ENCODE peak calls at places on chromosomes 2 and 18, in six cellular contexts. One of them, this sample, is unnamed.

GRCh38 chr2:146821836-146822316 is 1023.0 kb upstream of the ACVR2A start:
- DNase-seq in NCI-H510A treated with DMSO at 0.1 percent for 48 hours: no peak
- DNase-seq in iPS DF 19.7: no peak
- DNase-seq in GM12878: no peak
- DNase-seq in SK-N-SH: no peak
- DNase-seq in progenitor cell of endocrine pancreas: no peak
- DNase-seq in this sample: no peak

GRCh38 chr18:80175451-80176235 is 66.6 kb downstream of the ADNP2 start:
- DNase-seq in NCI-H510A treated with DMSO at 0.1 percent for 48 hours: no peak
- DNase-seq in iPS DF 19.7: no peak
- DNase-seq in GM12878: no peak
- DNase-seq in SK-N-SH: no peak
- DNase-seq in progenitor cell of endocrine pancreas: no peak
- DNase-seq in this sample: peak; percentile 24

GRCh38 chr18:9869713-9870430 is 15.9 kb upstream of the TXNDC2 start:
- DNase-seq in NCI-H510A treated with DMSO at 0.1 percent for 48 hours: no peak
- DNase-seq in iPS DF 19.7: no peak
- DNase-seq in GM12878: peak; percentile 30
- DNase-seq in SK-N-SH: peak; percentile 25
- DNase-seq in progenitor cell of endocrine pancreas: no peak
- DNase-seq in this sample: no peak

GRCh38 chr2:138814123-138814883 is 34.1 kb upstream of the NXPH2 start:
- DNase-seq in NCI-H510A treated with DMSO at 0.1 percent for 48 hours: peak; percentile 33
- DNase-seq in iPS DF 19.7: no peak
- DNase-seq in GM12878: no peak
- DNase-seq in SK-N-SH: no peak
- DNase-seq in progenitor cell of endocrine pancreas: no peak
- DNase-seq in this sample: no peak

GRCh38 chr2:217512259-217512658 is 490.5 kb downstream of the TNS1 start:
- DNase-seq in NCI-H510A treated with DMSO at 0.1 percent for 48 hours: no peak
- DNase-seq in iPS DF 19.7: no peak
- DNase-seq in GM12878: no peak
- DNase-seq in SK-N-SH: no peak
- DNase-seq in progenitor cell of endocrine pancreas: no peak
- DNase-seq in this sample: no peak

GRCh38 chr2:238120463-238121298 is 17.8 kb upstream of the KLHL30 start:
- DNase-seq in NCI-H510A treated with DMSO at 0.1 percent for 48 hours: no peak
- DNase-seq in iPS DF 19.7: no peak
- DNase-seq in GM12878: no peak
- DNase-seq in SK-N-SH: no peak
- DNase-seq in progenitor cell of endocrine pancreas: no peak
- DNase-seq in this sample: no peak

GRCh38 chr2:24577481-24577880 is 86.4 kb downstream of the NCOA1 start:
- DNase-seq in NCI-H510A treated with DMSO at 0.1 percent for 48 hours: no peak
- DNase-seq in iPS DF 19.7: no peak
- DNase-seq in GM12878: peak; percentile 89
- DNase-seq in SK-N-SH: no peak
- DNase-seq in progenitor cell of endocrine pancreas: no peak
- DNase-seq in this sample: no peak

GRCh38 chr2:24836706-24837105 is 43.5 kb downstream of the CENPO start:
- DNase-seq in NCI-H510A treated with DMSO at 0.1 percent for 48 hours: no peak
- DNase-seq in iPS DF 19.7: no peak
- DNase-seq in GM12878: no peak
- DNase-seq in SK-N-SH: no peak
- DNase-seq in progenitor cell of endocrine pancreas: no peak
- DNase-seq in this sample: no peak

GRCh38 chr18:9736942-9737813 is 29.1 kb downstream of the RAB31 start:
- DNase-seq in NCI-H510A treated with DMSO at 0.1 percent for 48 hours: no peak
- DNase-seq in iPS DF 19.7: no peak
- DNase-seq in GM12878: no peak
- DNase-seq in SK-N-SH: peak; percentile 55
- DNase-seq in progenitor cell of endocrine pancreas: no peak
- DNase-seq in this sample: no peak

GRCh38 chr2:61770746-61771145 is 83.1 kb downstream of the FAM161A start:
- DNase-seq in NCI-H510A treated with DMSO at 0.1 percent for 48 hours: no peak
- DNase-seq in iPS DF 19.7: no peak
- DNase-seq in GM12878: no peak
- DNase-seq in SK-N-SH: no peak
- DNase-seq in progenitor cell of endocrine pancreas: no peak
- DNase-seq in this sample: no peak

GRCh38 chr2:182649316-182649715 is 66.7 kb upstream of the DNAJC10 start:
- DNase-seq in NCI-H510A treated with DMSO at 0.1 percent for 48 hours: peak; percentile 72
- DNase-seq in iPS DF 19.7: no peak
- DNase-seq in GM12878: no peak
- DNase-seq in SK-N-SH: peak; percentile 38
- DNase-seq in progenitor cell of endocrine pancreas: no peak
- DNase-seq in this sample: no peak

GRCh38 chr2:25184254-25184653 is 15.9 kb upstream of the POMC start:
- DNase-seq in NCI-H510A treated with DMSO at 0.1 percent for 48 hours: peak; percentile 91
- DNase-seq in iPS DF 19.7: no peak
- DNase-seq in GM12878: no peak
- DNase-seq in SK-N-SH: no peak
- DNase-seq in progenitor cell of endocrine pancreas: no peak
- DNase-seq in this sample: no peak

GRCh38 chr2:239721531-239721930 is 303.6 kb downstream of the NDUFA10 start:
- DNase-seq in NCI-H510A treated with DMSO at 0.1 percent for 48 hours: no peak
- DNase-seq in iPS DF 19.7: no peak
- DNase-seq in GM12878: no peak
- DNase-seq in SK-N-SH: no peak
- DNase-seq in progenitor cell of endocrine pancreas: no peak
- DNase-seq in this sample: no peak

GRCh38 chr2:1518501-1518821 is 105.2 kb downstream of the TPO start:
- DNase-seq in NCI-H510A treated with DMSO at 0.1 percent for 48 hours: no peak
- DNase-seq in iPS DF 19.7: no peak
- DNase-seq in GM12878: no peak
- DNase-seq in SK-N-SH: no peak
- DNase-seq in progenitor cell of endocrine pancreas: no peak
- DNase-seq in this sample: no peak

GRCh38 chr2:240165638-240166037 is 25.2 kb upstream of the OTOS start:
- DNase-seq in NCI-H510A treated with DMSO at 0.1 percent for 48 hours: no peak
- DNase-seq in iPS DF 19.7: no peak
- DNase-seq in GM12878: no peak
- DNase-seq in SK-N-SH: no peak
- DNase-seq in progenitor cell of endocrine pancreas: no peak
- DNase-seq in this sample: no peak

GRCh38 chr2:60364441-60364840 is 189.0 kb downstream of the BCL11A start:
- DNase-seq in NCI-H510A treated with DMSO at 0.1 percent for 48 hours: no peak
- DNase-seq in iPS DF 19.7: no peak
- DNase-seq in GM12878: no peak
- DNase-seq in SK-N-SH: no peak
- DNase-seq in progenitor cell of endocrine pancreas: no peak
- DNase-seq in this sample: no peak

GRCh38 chr2:161312996-161313395 is 4.8 kb downstream of the PSMD14 start:
- DNase-seq in NCI-H510A treated with DMSO at 0.1 percent for 48 hours: no peak
- DNase-seq in iPS DF 19.7: no peak
- DNase-seq in GM12878: no peak
- DNase-seq in SK-N-SH: no peak
- DNase-seq in progenitor cell of endocrine pancreas: no peak
- DNase-seq in this sample: no peak

GRCh38 chr2:196059491-196059960 is 9.1 kb downstream of the DNAH7 start:
- DNase-seq in NCI-H510A treated with DMSO at 0.1 percent for 48 hours: no peak
- DNase-seq in iPS DF 19.7: peak; percentile 17
- DNase-seq in GM12878: no peak
- DNase-seq in SK-N-SH: no peak
- DNase-seq in progenitor cell of endocrine pancreas: no peak
- DNase-seq in this sample: no peak

GRCh38 chr18:79875931-79876461 is 75.5 kb downstream of the SLC66A2 start:
- DNase-seq in NCI-H510A treated with DMSO at 0.1 percent for 48 hours: no peak
- DNase-seq in iPS DF 19.7: no peak
- DNase-seq in GM12878: no peak
- DNase-seq in SK-N-SH: no peak
- DNase-seq in progenitor cell of endocrine pancreas: no peak
- DNase-seq in this sample: no peak

GRCh38 chr2:98730053-98730850 is 680 bp downstream of the MGAT4A start:
- DNase-seq in NCI-H510A treated with DMSO at 0.1 percent for 48 hours: peak; percentile 37
- DNase-seq in iPS DF 19.7: no peak
- DNase-seq in GM12878: no peak
- DNase-seq in SK-N-SH: peak; percentile 73
- DNase-seq in progenitor cell of endocrine pancreas: peak; percentile 27
- DNase-seq in this sample: peak; percentile 47

GRCh38 chr18:74506405-74507119 is 10.4 kb downstream of the CNDP2 start:
- DNase-seq in NCI-H510A treated with DMSO at 0.1 percent for 48 hours: no peak
- DNase-seq in iPS DF 19.7: no peak
- DNase-seq in GM12878: no peak
- DNase-seq in SK-N-SH: no peak
- DNase-seq in progenitor cell of endocrine pancreas: no peak
- DNase-seq in this sample: no peak